ENCODE peak calls at places on chromosomes 16 and 17, in five cellular contexts. One of them, this sample, is unnamed.

GRCh38 chr16:9090101-9090959 is 1.1 kb upstream of the HAPSTR1 start:
- DNase-seq in HEK293T: peak
- DNase-seq in HepG2: no peak
- DNase-seq in H1: peak
- DNase-seq in GM12878: no peak
- DNase-seq in this sample: peak

GRCh38 chr17:63571632-63572310 is 21.5 kb downstream of the DCAF7 start:
- DNase-seq in HEK293T: no peak
- DNase-seq in HepG2: peak
- DNase-seq in H1: no peak
- DNase-seq in GM12878: no peak
- DNase-seq in this sample: no peak

GRCh38 chr16:18931756-18932155 is 5.5 kb upstream of the SMG1 start:
- DNase-seq in HEK293T: no peak
- DNase-seq in HepG2: peak
- DNase-seq in H1: no peak
- DNase-seq in GM12878: peak
- DNase-seq in this sample: no peak

GRCh38 chr16:78444-79145 is 570 bp downstream of the MPG start:
- DNase-seq in HEK293T: peak
- DNase-seq in HepG2: no peak
- DNase-seq in H1: no peak
- DNase-seq in GM12878: no peak
- DNase-seq in this sample: no peak

GRCh38 chr17:57747221-57748017 is 2.3 kb upstream of the CCDC182 start:
- DNase-seq in HEK293T: peak
- DNase-seq in HepG2: peak
- DNase-seq in H1: no peak
- DNase-seq in GM12878: no peak
- DNase-seq in this sample: peak

GRCh38 chr17:57726213-57726612 is 18.9 kb downstream of the CCDC182 start:
- DNase-seq in HEK293T: no peak
- DNase-seq in HepG2: no peak
- DNase-seq in H1: no peak
- DNase-seq in GM12878: no peak
- DNase-seq in this sample: no peak

GRCh38 chr16:89742948-89743347 is 21.6 kb downstream of the ZNF276 start:
- DNase-seq in HEK293T: no peak
- DNase-seq in HepG2: no peak
- DNase-seq in H1: no peak
- DNase-seq in GM12878: no peak
- DNase-seq in this sample: no peak

GRCh38 chr17:12037970-12038369 is 17.3 kb downstream of the MAP2K4 start:
- DNase-seq in HEK293T: no peak
- DNase-seq in HepG2: no peak
- DNase-seq in H1: no peak
- DNase-seq in GM12878: no peak
- DNase-seq in this sample: no peak

GRCh38 chr17:78422267-78422605 is 43.8 kb downstream of the PGS1 start:
- DNase-seq in HEK293T: no peak
- DNase-seq in HepG2: no peak
- DNase-seq in H1: no peak
- DNase-seq in GM12878: no peak
- DNase-seq in this sample: no peak

GRCh38 chr17:41315814-41316430 is 412 bp upstream of the KRTAP17-1 start:
- DNase-seq in HEK293T: no peak
- DNase-seq in HepG2: no peak
- DNase-seq in H1: no peak
- DNase-seq in GM12878: no peak
- DNase-seq in this sample: no peak

GRCh38 chr17:77801545-77802332 is 156.8 kb upstream of the TNRC6C start:
- DNase-seq in HEK293T: no peak
- DNase-seq in HepG2: no peak
- DNase-seq in H1: no peak
- DNase-seq in GM12878: no peak
- DNase-seq in this sample: no peak

GRCh38 chr17:50833396-50834125 is 1.8 kb upstream of the WFIKKN2 start:
- DNase-seq in HEK293T: no peak
- DNase-seq in HepG2: no peak
- DNase-seq in H1: no peak
- DNase-seq in GM12878: no peak
- DNase-seq in this sample: no peak

GRCh38 chr16:3115011-3115410 is 2.6 kb downstream of the ZNF205 start:
- DNase-seq in HEK293T: no peak
- DNase-seq in HepG2: no peak
- DNase-seq in H1: no peak
- DNase-seq in GM12878: no peak
- DNase-seq in this sample: no peak

GRCh38 chr16:318628-319027 is 33.9 kb downstream of the AXIN1 start:
- DNase-seq in HEK293T: peak
- DNase-seq in HepG2: peak
- DNase-seq in H1: peak
- DNase-seq in GM12878: no peak
- DNase-seq in this sample: peak

GRCh38 chr16:3187798-3188674 is at the start of gene OR1F1:
- DNase-seq in HEK293T: peak
- DNase-seq in HepG2: peak
- DNase-seq in H1: peak
- DNase-seq in GM12878: no peak
- DNase-seq in this sample: peak

GRCh38 chr17:68603663-68604062 is 2.5 kb upstream of the FAM20A start:
- DNase-seq in HEK293T: no peak
- DNase-seq in HepG2: no peak
- DNase-seq in H1: no peak
- DNase-seq in GM12878: no peak
- DNase-seq in this sample: no peak

GRCh38 chr17:29412780-29413565 is 22.8 kb downstream of the TAOK1 start:
- DNase-seq in HEK293T: no peak
- DNase-seq in HepG2: no peak
- DNase-seq in H1: peak
- DNase-seq in GM12878: no peak
- DNase-seq in this sample: no peak

GRCh38 chr16:56422896-56423441 is 2.4 kb downstream of the AMFR start:
- DNase-seq in HEK293T: no peak
- DNase-seq in HepG2: no peak
- DNase-seq in H1: no peak
- DNase-seq in GM12878: no peak
- DNase-seq in this sample: no peak

GRCh38 chr16:23061669-23062068 is 87.6 kb downstream of the USP31 start:
- DNase-seq in HEK293T: no peak
- DNase-seq in HepG2: no peak
- DNase-seq in H1: no peak
- DNase-seq in GM12878: no peak
- DNase-seq in this sample: no peak

GRCh38 chr16:88971371-88972097 is 5.5 kb downstream of the CBFA2T3 start:
- DNase-seq in HEK293T: no peak
- DNase-seq in HepG2: no peak
- DNase-seq in H1: no peak
- DNase-seq in GM12878: peak
- DNase-seq in this sample: no peak

GRCh38 chr17:74892013-74892841 is 1.2 kb downstream of the FADS6 start:
- DNase-seq in HEK293T: no peak
- DNase-seq in HepG2: no peak
- DNase-seq in H1: no peak
- DNase-seq in GM12878: no peak
- DNase-seq in this sample: no peak

GRCh38 chr17:60528828-60529227 is 2.8 kb upstream of the APPBP2 start:
- DNase-seq in HEK293T: no peak
- DNase-seq in HepG2: no peak
- DNase-seq in H1: no peak
- DNase-seq in GM12878: no peak
- DNase-seq in this sample: no peak

GRCh38 chr17:21183468-21183867 is 30.5 kb downstream of the TMEM11 start:
- DNase-seq in HEK293T: no peak
- DNase-seq in HepG2: peak
- DNase-seq in H1: no peak
- DNase-seq in GM12878: no peak
- DNase-seq in this sample: no peak

GRCh38 chr17:78538033-78538776 is 39.0 kb downstream of the DNAH17 start:
- DNase-seq in HEK293T: no peak
- DNase-seq in HepG2: peak
- DNase-seq in H1: no peak
- DNase-seq in GM12878: no peak
- DNase-seq in this sample: no peak

GRCh38 chr16:995087-995486 is 13.5 kb downstream of the SOX8 start:
- DNase-seq in HEK293T: no peak
- DNase-seq in HepG2: no peak
- DNase-seq in H1: no peak
- DNase-seq in GM12878: no peak
- DNase-seq in this sample: peak

GRCh38 chr17:77909236-77909635 is 49.3 kb upstream of the TNRC6C start:
- DNase-seq in HEK293T: no peak
- DNase-seq in HepG2: no peak
- DNase-seq in H1: no peak
- DNase-seq in GM12878: no peak
- DNase-seq in this sample: no peak

GRCh38 chr16:2096853-2097620 is 38.7 kb downstream of the PKD1 start:
- DNase-seq in HEK293T: no peak
- DNase-seq in HepG2: no peak
- DNase-seq in H1: no peak
- DNase-seq in GM12878: no peak
- DNase-seq in this sample: no peak

GRCh38 chr17:55609737-55610201 is 98.5 kb upstream of the SMIM36 start:
- DNase-seq in HEK293T: no peak
- DNase-seq in HepG2: no peak
- DNase-seq in H1: no peak
- DNase-seq in GM12878: no peak
- DNase-seq in this sample: no peak

GRCh38 chr17:56943505-56944125 is 17.2 kb downstream of the COIL start:
- DNase-seq in HEK293T: no peak
- DNase-seq in HepG2: no peak
- DNase-seq in H1: no peak
- DNase-seq in GM12878: no peak
- DNase-seq in this sample: no peak

GRCh38 chr16:27918755-27919154 is 144.8 kb downstream of the GSG1L start:
- DNase-seq in HEK293T: no peak
- DNase-seq in HepG2: no peak
- DNase-seq in H1: no peak
- DNase-seq in GM12878: no peak
- DNase-seq in this sample: no peak

GRCh38 chr17:50953831-50954601 is 87.9 kb upstream of the TOB1 start:
- DNase-seq in HEK293T: peak
- DNase-seq in HepG2: no peak
- DNase-seq in H1: no peak
- DNase-seq in GM12878: no peak
- DNase-seq in this sample: no peak

GRCh38 chr17:57468932-57469775 is 212.8 kb downstream of the MSI2 start:
- DNase-seq in HEK293T: no peak
- DNase-seq in HepG2: peak
- DNase-seq in H1: no peak
- DNase-seq in GM12878: peak
- DNase-seq in this sample: no peak

GRCh38 chr17:81983011-81983638 is 5.7 kb downstream of the ASPSCR1 start:
- DNase-seq in HEK293T: no peak
- DNase-seq in HepG2: no peak
- DNase-seq in H1: no peak
- DNase-seq in GM12878: no peak
- DNase-seq in this sample: no peak

GRCh38 chr17:17844079-17844478 is 7.3 kb upstream of the SREBF1 start:
- DNase-seq in HEK293T: no peak
- DNase-seq in HepG2: no peak
- DNase-seq in H1: no peak
- DNase-seq in GM12878: no peak
- DNase-seq in this sample: no peak
- TF ChIP-seq SUZ12 in HEK293T: no peak
- TF ChIP-seq SUZ12 in HepG2: no peak
- TF ChIP-seq SUZ12 in H1: no peak
- TF ChIP-seq SUZ12 in GM12878: no peak
- TF ChIP-seq SUZ12 in this sample: no peak

DNA sequence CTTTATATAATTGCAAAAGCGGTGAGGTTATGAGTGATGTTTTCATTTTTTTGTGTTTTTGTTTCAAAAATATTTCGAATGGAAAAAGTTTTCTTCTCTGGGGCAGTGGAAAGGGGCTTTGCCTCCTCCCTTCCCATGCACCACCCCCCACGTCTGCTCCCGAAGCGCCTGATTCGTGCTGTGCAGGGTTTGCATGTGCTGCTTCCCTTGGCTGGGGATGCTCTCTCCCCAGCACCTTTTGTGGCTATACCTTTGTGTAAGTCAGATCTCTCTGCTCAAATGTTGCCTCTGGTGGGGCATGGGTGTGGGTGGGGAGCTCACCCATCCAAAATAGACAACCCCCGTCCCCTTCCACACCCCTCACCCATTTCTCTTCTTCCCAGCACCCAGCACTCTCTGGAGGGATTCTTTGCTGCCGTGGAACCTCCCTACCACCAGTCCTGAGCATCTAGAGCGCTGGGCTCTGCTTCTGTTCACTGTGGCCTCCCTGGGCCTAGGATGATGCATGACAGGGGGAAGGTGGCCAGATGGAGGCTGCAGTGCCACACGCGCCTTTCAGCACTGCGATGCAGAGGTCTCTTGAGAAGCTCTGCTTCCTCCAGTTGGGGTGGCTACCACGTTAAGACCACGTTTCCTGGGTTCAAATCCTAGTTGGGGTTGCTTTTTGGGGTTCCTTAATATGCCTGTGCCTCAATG is 71.2 kb downstream of the IRF8 start:
- DNase-seq in HEK293T: no peak
- DNase-seq in HepG2: no peak
- DNase-seq in H1: no peak
- DNase-seq in GM12878: no peak
- DNase-seq in this sample: no peak
- TF ChIP-seq SUZ12 in HEK293T: no peak
- TF ChIP-seq SUZ12 in HepG2: no peak
- TF ChIP-seq SUZ12 in H1: no peak
- TF ChIP-seq SUZ12 in GM12878: no peak
- TF ChIP-seq SUZ12 in this sample: no peak

GRCh38 chr17:35749560-35750412 is 3.3 kb downstream of the GAS2L2 start:
- DNase-seq in HEK293T: no peak
- DNase-seq in HepG2: no peak
- DNase-seq in H1: no peak
- DNase-seq in GM12878: no peak
- DNase-seq in this sample: no peak
- TF ChIP-seq SUZ12 in HEK293T: no peak
- TF ChIP-seq SUZ12 in HepG2: no peak
- TF ChIP-seq SUZ12 in H1: no peak
- TF ChIP-seq SUZ12 in GM12878: no peak
- TF ChIP-seq SUZ12 in this sample: no peak

GRCh38 chr17:4583796-4584124 is 569 bp upstream of the SMTNL2 start:
- DNase-seq in HEK293T: peak
- DNase-seq in HepG2: no peak
- DNase-seq in H1: peak
- DNase-seq in GM12878: no peak
- DNase-seq in this sample: no peak
- TF ChIP-seq SUZ12 in HEK293T: no peak
- TF ChIP-seq SUZ12 in HepG2: no peak
- TF ChIP-seq SUZ12 in H1: no peak
- TF ChIP-seq SUZ12 in GM12878: no peak
- TF ChIP-seq SUZ12 in this sample: no peak